ENCODE peak calls at places on chromosome 6, in four cellular contexts. B, F, V and J are unnamed samples.

GRCh38 chr6:134402372-134402984 is 84.6 kb upstream of the SGK1 start:
- DNase-seq in B (no peak), F (no peak), V (no peak), J (no peak)

GRCh38 chr6:139327038-139327437 is 35.2 kb upstream of the TXLNB start:
- DNase-seq in B (no peak), F (no peak), V (no peak), J (no peak)

GRCh38 chr6:167134448-167135328 is 11.8 kb downstream of the CCR6 start:
- DNase-seq in B (no peak), F (no peak), V (no peak), J (no peak)

GRCh38 chr6:54255881-54256280 is 52.4 kb upstream of the TINAG start:
- DNase-seq in B (no peak), F (no peak), V (no peak), J (no peak)

GRCh38 chr6:87045521-87046075 is 49.3 kb downstream of the CGA start:
- DNase-seq in B (no peak), F (peak; percentile 8), V (no peak), J (no peak)

GRCh38 chr6:43242908-43243648 is at the start of gene TTBK1:
- DNase-seq in B (no peak), F (no peak), V (no peak), J (peak; percentile 33)

GRCh38 chr6:56954389-56955170 is at the start of gene BEND6:
- DNase-seq in B (peak; percentile 20), F (no peak), V (no peak), J (peak; percentile 79)

GRCh38 chr6:23454090-23454998 is 671.7 kb upstream of the NRSN1 start:
- DNase-seq in B (no peak), F (no peak), V (no peak), J (no peak)

GRCh38 chr6:15621203-15622044 is 41.4 kb downstream of the DTNBP1 start:
- DNase-seq in B (peak; percentile 8), F (no peak), V (no peak), J (peak; percentile 67)

GRCh38 chr6:56243518-56244070 is 3.8 kb downstream of the COL21A1 start:
- DNase-seq in B (no peak), F (no peak), V (no peak), J (no peak)

GRCh38 chr6:168120390-168121307 is 41.6 kb upstream of the FRMD1 start:
- DNase-seq in B (no peak), F (no peak), V (no peak), J (no peak)

GRCh38 chr6:168050861-168051586 is 28.0 kb downstream of the FRMD1 start:
- DNase-seq in B (no peak), F (no peak), V (no peak), J (no peak)

GRCh38 chr6:42569102-42570028 is 5.5 kb downstream of the UBR2 start:
- DNase-seq in B (no peak), F (no peak), V (no peak), J (peak; percentile 83)

GRCh38 chr6:80263603-80264002 is 157.1 kb downstream of the BCKDHB start:
- DNase-seq in B (no peak), F (no peak), V (no peak), J (no peak)

GRCh38 chr6:98325366-98325765 is 509.0 kb upstream of the POU3F2 start:
- DNase-seq in B (no peak), F (no peak), V (no peak), J (no peak)

GRCh38 chr6:160110724-160111123 is 10.9 kb upstream of the SLC22A1 start:
- DNase-seq in B (no peak), F (no peak), V (no peak), J (no peak)

GRCh38 chr6:47182291-47182957 is 127.3 kb downstream of the TNFRSF21 start:
- DNase-seq in B (no peak), F (no peak), V (no peak), J (no peak)

GRCh38 chr6:131548441-131548840 is 24.6 kb upstream of the ARG1 start:
- DNase-seq in B (no peak), F (no peak), V (no peak), J (no peak)

GRCh38 chr6:169313347-169314010 is 59.8 kb upstream of the THBS2 start:
- DNase-seq in B (no peak), F (no peak), V (no peak), J (no peak)

GRCh38 chr6:80094017-80094416 is 12.5 kb upstream of the BCKDHB start:
- DNase-seq in B (no peak), F (peak; percentile 6), V (no peak), J (peak; percentile 20)

GRCh38 chr6:130796313-130796905 is 30.8 kb upstream of the SMLR1 start:
- DNase-seq in B (no peak), F (no peak), V (no peak), J (no peak)

GRCh38 chr6:41824571-41825569 is 37.4 kb downstream of the TOMM6 start:
- DNase-seq in B (no peak), F (no peak), V (no peak), J (no peak)

GRCh38 chr6:5270093-5270680 is 8.9 kb downstream of the FARS2 start:
- DNase-seq in B (no peak), F (no peak), V (no peak), J (peak; percentile 60)

GRCh38 chr6:32882879-32883250 is 28.9 kb downstream of the PSMB9 start:
- DNase-seq in B (no peak), F (no peak), V (no peak), J (no peak)

GRCh38 chr6:123994891-123995635 is 191.4 kb downstream of the NKAIN2 start:
- DNase-seq in B (no peak), F (no peak), V (no peak), J (no peak)

GRCh38 chr6:10951675-10952282 is 64.9 kb downstream of the SYCP2L start:
- DNase-seq in B (no peak), F (no peak), V (no peak), J (peak; percentile 21)

GRCh38 chr6:13553646-13554045 is 20.8 kb upstream of the SIRT5 start:
- DNase-seq in B (no peak), F (no peak), V (no peak), J (no peak)

GRCh38 chr6:114260810-114261209 is 82.0 kb downstream of the HS3ST5 start:
- DNase-seq in B (no peak), F (no peak), V (no peak), J (no peak)

GRCh38 chr6:135159531-135159930 is 21.6 kb upstream of the MYB start:
- DNase-seq in B (no peak), F (no peak), V (no peak), J (no peak)

GRCh38 chr6:72784581-72784980 is 162.7 kb downstream of the KCNQ5 start:
- DNase-seq in B (no peak), F (no peak), V (no peak), J (no peak)

GRCh38 chr6:162442675-162443074 is 284.9 kb downstream of the PRKN start:
- DNase-seq in B (no peak), F (no peak), V (no peak), J (peak; percentile 18)

GRCh38 chr6:142545147-142545546 is 243.3 kb downstream of the ADGRG6 start:
- DNase-seq in B (no peak), F (no peak), V (no peak), J (no peak)

GRCh38 chr6:104537185-104537584 is 322.5 kb downstream of the HACE1 start:
- DNase-seq in B (no peak), F (no peak), V (no peak), J (no peak)

GRCh38 chr6:3264356-3264755 is 5.6 kb downstream of the PSMG4 start:
- DNase-seq in B (no peak), F (no peak), V (no peak), J (no peak)

GRCh38 chr6:44135173-44135748 is 7.9 kb downstream of the TMEM63B start:
- DNase-seq in B (no peak), F (no peak), V (no peak), J (no peak)

GRCh38 chr6:15444081-15444731 is 198.3 kb downstream of the JARID2 start:
- DNase-seq in B (no peak), F (no peak), V (no peak), J (no peak)

GRCh38 chr6:3405182-3405518 is 51.7 kb downstream of the SLC22A23 start:
- DNase-seq in B (no peak), F (no peak), V (no peak), J (no peak)

GRCh38 chr6:46170357-46171289 is at the start of gene ENPP5:
- DNase-seq in B (peak; percentile 61), F (peak; percentile 87), V (peak; percentile 87), J (peak; percentile 47)
- TF ChIP-seq POLR2A in B (no peak), F (peak; percentile 66), V (peak; percentile 52), J (no peak)

DNA sequence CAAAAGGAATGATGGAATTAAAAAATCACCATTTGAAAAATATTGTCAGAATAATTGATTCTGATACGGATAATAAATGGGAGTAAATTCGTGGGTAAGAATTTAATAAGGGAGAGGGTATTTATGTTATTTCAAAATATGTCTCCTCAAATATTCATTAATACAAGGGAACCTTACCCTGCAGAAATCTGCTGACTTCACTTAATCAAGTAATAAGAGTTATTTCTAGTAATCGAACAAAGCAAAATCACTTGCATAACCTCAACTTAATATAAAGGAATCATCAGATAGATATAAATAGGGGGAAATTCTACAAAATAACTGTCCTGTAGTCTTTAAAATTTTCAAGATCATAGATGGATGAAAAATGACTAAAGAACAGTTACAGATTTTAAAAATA is 1164.7 kb upstream of the GJE1 start:
- DNase-seq in B (no peak), F (no peak), V (no peak), J (no peak)
- TF ChIP-seq POLR2A in B (no peak), F (no peak), V (no peak), J (no peak)

DNA sequence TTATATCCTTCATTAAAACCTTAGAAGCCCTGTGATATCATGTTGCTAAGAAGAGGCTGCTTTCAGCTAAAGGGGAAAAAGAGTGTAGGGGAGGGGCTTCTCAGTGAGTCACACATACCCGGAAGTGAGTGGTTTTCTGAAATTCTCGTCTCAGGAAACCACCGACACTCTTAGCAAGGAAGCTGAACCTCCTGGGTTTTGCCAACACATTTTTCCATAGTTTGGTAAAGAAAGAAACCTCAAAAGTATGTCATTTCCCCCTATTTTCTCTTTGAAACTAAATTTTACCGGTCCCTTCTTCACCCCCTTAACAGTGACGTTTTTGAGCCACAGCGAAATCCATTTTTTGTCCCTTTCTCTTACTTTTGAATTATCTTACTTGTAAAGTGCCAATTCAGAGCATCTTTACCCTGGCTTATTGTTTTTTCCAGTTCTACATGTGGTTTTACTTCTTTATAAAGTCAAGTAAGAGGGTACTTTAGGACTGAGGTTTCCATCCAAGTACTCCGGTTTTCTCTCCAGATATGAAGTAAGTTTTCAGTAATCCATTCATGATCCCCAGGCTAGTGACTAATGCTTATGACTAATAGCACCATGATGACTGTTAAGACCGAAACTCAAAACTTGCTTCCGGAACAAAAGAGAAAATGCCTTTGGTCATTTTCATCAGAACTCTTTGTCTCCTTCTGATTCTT is 219.3 kb downstream of the ARHGAP18 start:
- DNase-seq in B (peak; percentile 25), F (peak; percentile 94), V (peak; percentile 41), J (peak; percentile 75)
- TF ChIP-seq POLR2A in B (peak; percentile 26), F (peak; percentile 52), V (peak; percentile 23), J (peak; percentile 51)

DNA sequence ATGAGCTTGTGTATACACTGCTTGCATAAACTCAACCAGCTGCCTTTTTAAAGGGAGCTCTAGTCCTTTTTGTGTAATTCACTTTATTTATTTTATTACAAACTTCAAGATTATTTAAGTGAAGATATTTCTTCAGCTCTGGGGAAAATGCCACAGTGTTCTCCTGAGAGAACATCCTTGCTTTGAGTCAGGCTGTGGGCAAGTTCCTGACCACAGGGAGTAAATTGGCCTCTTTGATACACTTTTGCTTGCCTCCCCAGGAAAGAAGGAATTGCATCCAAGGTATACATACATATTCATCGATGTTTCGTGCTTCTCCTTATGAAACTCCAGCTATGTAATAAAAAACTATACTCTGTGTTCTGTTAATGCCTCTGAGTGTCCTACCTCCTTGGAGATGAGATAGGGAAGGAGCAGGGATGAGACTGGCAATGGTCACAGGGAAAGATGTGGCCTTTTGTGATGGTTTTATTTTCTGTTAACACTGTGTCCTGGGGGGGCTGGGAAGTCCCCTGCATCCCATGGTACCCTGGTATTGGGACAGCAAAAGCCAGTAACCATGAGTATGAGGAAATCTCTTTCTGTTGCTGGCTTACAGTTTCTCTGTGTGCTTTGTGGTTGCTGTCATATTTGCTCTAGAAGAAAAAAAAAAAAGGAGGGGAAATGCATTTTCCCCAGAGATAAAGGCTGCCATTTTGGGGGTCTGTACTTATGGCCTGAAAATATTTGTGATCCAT is 15.3 kb downstream of the TNFAIP3 start:
- DNase-seq in B (no peak), F (no peak), V (no peak), J (no peak)
- TF ChIP-seq POLR2A in B (peak; percentile 71), F (no peak), V (no peak), J (no peak)